ENCODE peak calls at places on chromosomes 6 and 20, in ten cellular contexts. D, B, L, S, X, J, Y, C, F and R are unnamed samples.
A peak's percentile ranks its signal among the peaks of the same experiment; 100 is the strongest.

GRCh38 chr20:48928832-48929725 is 7.6 kb downstream of the ARFGEF2 start:
- DNase-seq in D (no peak), B (no peak), L (peak; percentile 78), S (no peak), X (no peak), J (no peak), Y (no peak), C (no peak), F (no peak), R (no peak)

GRCh38 chr6:329888-330691 is 37.8 kb downstream of the DUSP22 start:
- DNase-seq in D (peak; percentile 65), B (no peak), L (no peak), S (no peak), X (no peak), J (no peak), Y (peak; percentile 16), C (no peak), F (no peak), R (peak; percentile 33)

GRCh38 chr6:5898102-5898501 is 108.6 kb downstream of the NRN1 start:
- DNase-seq in D (no peak), B (no peak), L (no peak), S (no peak), X (peak; percentile 89), J (no peak), Y (no peak), C (no peak), F (no peak), R (no peak)

GRCh38 chr6:85676086-85676729 is 33.5 kb upstream of the SYNCRIP start:
- DNase-seq in D (no peak), B (no peak), L (no peak), S (no peak), X (no peak), J (no peak), Y (no peak), C (no peak), F (no peak), R (peak; percentile 56)

GRCh38 chr6:27684264-27685211 is 211.6 kb upstream of the ZNF184 start:
- DNase-seq in D (no peak), B (no peak), L (peak; percentile 92), S (peak; percentile 94), X (no peak), J (no peak), Y (no peak), C (peak; percentile 80), F (no peak), R (peak; percentile 84)

GRCh38 chr20:21719592-21720214 is 14.2 kb downstream of the PAX1 start:
- DNase-seq in D (peak; percentile 46), B (no peak), L (peak; percentile 33), S (peak; percentile 74), X (peak; percentile 92), J (no peak), Y (no peak), C (peak; percentile 45), F (no peak), R (peak; percentile 76)

GRCh38 chr6:147974376-147974775 is 368.3 kb upstream of the SASH1 start:
- DNase-seq in D (no peak), B (no peak), L (peak; percentile 83), S (peak; percentile 72), X (no peak), J (no peak), Y (no peak), C (no peak), F (no peak), R (peak; percentile 43)

GRCh38 chr6:14549319-14549770 is 431.8 kb downstream of the CD83 start:
- DNase-seq in D (no peak), B (no peak), L (no peak), S (no peak), X (no peak), J (no peak), Y (no peak), C (no peak), F (no peak), R (no peak)

GRCh38 chr6:47196113-47196512 is 113.6 kb downstream of the TNFRSF21 start:
- DNase-seq in D (no peak), B (no peak), L (peak; percentile 13), S (no peak), X (no peak), J (no peak), Y (no peak), C (no peak), F (no peak), R (no peak)

GRCh38 chr6:10451828-10452509 is 37.1 kb upstream of the TFAP2A start:
- DNase-seq in D (no peak), B (no peak), L (peak; percentile 94), S (peak; percentile 64), X (no peak), J (no peak), Y (no peak), C (peak; percentile 97), F (no peak), R (peak; percentile 87)

GRCh38 chr6:148761532-148761951 is 14.7 kb downstream of the UST start:
- DNase-seq in D (no peak), B (no peak), L (no peak), S (peak; percentile 29), X (no peak), J (no peak), Y (no peak), C (peak; percentile 30), F (peak; percentile 52), R (no peak)

GRCh38 chr6:137738931-137739504 is 128.0 kb upstream of the TNFAIP3 start:
- DNase-seq in D (no peak), B (no peak), L (peak; percentile 47), S (no peak), X (no peak), J (no peak), Y (no peak), C (no peak), F (no peak), R (no peak)

GRCh38 chr6:30793521-30794194 is 49.3 kb upstream of the IER3 start:
- DNase-seq in D (no peak), B (no peak), L (peak; percentile 62), S (peak; percentile 66), X (no peak), J (no peak), Y (no peak), C (no peak), F (no peak), R (no peak)

GRCh38 chr6:161578478-161578877 is 304.6 kb upstream of the AGPAT4 start:
- DNase-seq in D (no peak), B (no peak), L (no peak), S (no peak), X (no peak), J (no peak), Y (no peak), C (no peak), F (no peak), R (no peak)

GRCh38 chr6:25359191-25359861 is 80.2 kb downstream of the CARMIL1 start:
- DNase-seq in D (peak; percentile 48), B (no peak), L (peak; percentile 85), S (peak; percentile 14), X (peak; percentile 74), J (no peak), Y (peak; percentile 37), C (no peak), F (peak; percentile 61), R (peak; percentile 84)

GRCh38 chr20:41390889-41391288 is 24.3 kb upstream of the EMILIN3 start:
- DNase-seq in D (no peak), B (no peak), L (no peak), S (no peak), X (no peak), J (no peak), Y (no peak), C (no peak), F (no peak), R (no peak)

GRCh38 chr6:74654296-74654695 is 551.6 kb downstream of the COL12A1 start:
- DNase-seq in D (no peak), B (no peak), L (no peak), S (no peak), X (no peak), J (no peak), Y (no peak), C (no peak), F (no peak), R (no peak)

GRCh38 chr20:10129749-10130148 is 88.9 kb upstream of the SNAP25 start:
- DNase-seq in D (no peak), B (no peak), L (no peak), S (no peak), X (no peak), J (no peak), Y (no peak), C (no peak), F (no peak), R (no peak)

GRCh38 chr20:54197621-54198604 is 10.0 kb upstream of the PFDN4 start:
- DNase-seq in D (no peak), B (peak; percentile 53), L (peak; percentile 60), S (peak; percentile 46), X (peak; percentile 70), J (no peak), Y (no peak), C (peak; percentile 62), F (no peak), R (no peak)
- TF ChIP-seq CTCF in D (peak; percentile 36), B (peak; percentile 37), L (peak; percentile 34), S (peak; percentile 63), X (no peak), J (no peak), Y (no peak), C (peak; percentile 71), F (no peak), R (peak; percentile 53)

GRCh38 chr6:40912158-40912946 is 126.7 kb downstream of the UNC5CL start:
- DNase-seq in D (no peak), B (peak; percentile 68), L (no peak), S (no peak), X (no peak), J (no peak), Y (no peak), C (peak; percentile 18), F (peak; percentile 66), R (peak; percentile 38)
- H3K27ac ChIP-seq in D (no peak overlapping the region), B (no peak overlapping the region), L (no peak overlapping the region), S (no peak overlapping the region), X (no peak overlapping the region), J (no peak overlapping the region), Y (no peak overlapping the region), C (no peak overlapping the region), F (peak overlapping the region; percentile 5), R (no peak overlapping the region)

GRCh38 chr6:153781306-153781705 is 257.7 kb upstream of the OPRM1 start:
- DNase-seq in D (no peak), B (no peak), L (no peak), S (no peak), X (no peak), J (no peak), Y (no peak), C (no peak), F (no peak), R (no peak)
- H3K4me3 ChIP-seq in D (no peak overlapping the region), B (no peak overlapping the region), L (no peak overlapping the region), S (no peak overlapping the region), X (no peak overlapping the region), J (no peak overlapping the region), Y (no peak overlapping the region), C (no peak overlapping the region), F (no peak overlapping the region), R (no peak overlapping the region)

DNA sequence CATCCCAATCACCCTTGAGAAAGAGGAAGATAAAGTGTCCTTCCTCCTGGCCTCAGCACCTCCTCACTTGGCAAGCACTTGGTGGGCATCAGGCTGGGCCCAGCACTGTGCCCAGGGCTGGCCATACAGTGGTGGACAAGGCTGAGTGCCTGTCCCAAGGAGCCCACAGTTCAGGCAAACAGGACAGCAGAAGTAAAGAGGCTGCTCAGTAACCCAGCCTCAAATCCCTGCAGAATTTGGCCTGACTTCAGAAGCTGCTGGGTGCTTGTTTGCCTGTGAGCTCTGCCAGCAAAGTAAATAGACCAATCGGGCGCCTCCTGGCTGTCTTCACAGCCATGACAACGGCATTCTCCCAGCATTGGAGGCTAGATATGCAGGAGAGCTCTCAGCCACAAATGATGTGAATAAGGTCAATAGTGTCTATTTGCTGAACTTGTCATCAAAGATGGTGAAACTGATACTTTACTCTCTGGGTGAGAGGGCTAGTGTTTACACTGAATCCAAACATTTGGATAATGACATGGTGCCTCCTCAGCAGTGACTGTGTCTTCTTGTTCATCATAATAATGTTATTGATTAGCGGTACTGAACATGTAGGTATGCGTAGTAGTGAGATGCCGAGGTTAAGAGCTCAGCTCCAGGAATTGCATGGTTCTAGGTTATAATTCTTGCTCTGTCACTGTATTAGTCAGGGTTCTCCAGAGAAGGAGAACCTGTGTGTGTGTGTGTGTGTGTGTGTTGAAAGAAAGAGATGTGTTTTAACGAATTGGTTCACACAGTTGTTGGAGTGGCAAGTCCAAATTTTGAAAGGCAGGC is 36.9 kb upstream of the FANCE start:
- DNase-seq in D (peak; percentile 66), B (peak; percentile 95), L (peak; percentile 86), S (peak; percentile 89), X (no peak), J (no peak), Y (peak; percentile 65), C (peak; percentile 55), F (peak; percentile 83), R (peak; percentile 89)
- TF ChIP-seq CTCF in D (peak; percentile 57), B (peak; percentile 54), L (peak; percentile 54), S (peak; percentile 77), X (peak; percentile 66), J (peak; percentile 37), Y (peak; percentile 70), C (peak; percentile 77), F (peak; percentile 57), R (peak; percentile 63)